ENCODE peak calls at places on chromosomes 7 and 10, in seven cellular contexts. One of them, this sample, is unnamed.

GRCh38 chr10:84194424-84195043 is at the start of gene CDHR1:
- DNase-seq in activated CD4-positive, alpha-beta T cell treated with anti-CD3 and anti-CD28 coated beads for 48 hours: peak; percentile 64
- DNase-seq in CD8-positive, alpha-beta memory T cell: peak; percentile 56
- DNase-seq in NCI-H510A treated with DMSO at 0.1 percent for 48 hours: peak; percentile 63
- DNase-seq in glomerular endothelial cell: no peak
- DNase-seq in stimulated activated CD4-positive, alpha-beta T cell treated with anti-CD3 and anti-CD28 coated beads, Interleukin-2, amount 100 ng/mL, for 48 hours: peak; percentile 31
- DNase-seq in germinal center: peak; percentile 66
- DNase-seq in this sample: no peak

GRCh38 chr7:74476546-74477095 is 22.9 kb downstream of the GTF2IRD1 start:
- DNase-seq in NCI-H510A treated with DMSO at 0.1 percent for 48 hours: no peak
- DNase-seq in CD8-positive, alpha-beta memory T cell: no peak
- DNase-seq in stimulated activated CD4-positive, alpha-beta T cell treated with anti-CD3 and anti-CD28 coated beads, Interleukin-2, amount 100 ng/mL, for 48 hours: no peak
- DNase-seq in activated CD4-positive, alpha-beta T cell treated with anti-CD3 and anti-CD28 coated beads for 48 hours: no peak
- DNase-seq in glomerular endothelial cell: no peak
- DNase-seq in germinal center: no peak
- DNase-seq in this sample: no peak

GRCh38 chr10:44437837-44438752 is 53.2 kb upstream of the CXCL12 start:
- DNase-seq in CD8-positive, alpha-beta memory T cell: no peak
- DNase-seq in NCI-H510A treated with DMSO at 0.1 percent for 48 hours: no peak
- DNase-seq in germinal center: no peak
- DNase-seq in glomerular endothelial cell: no peak
- DNase-seq in activated CD4-positive, alpha-beta T cell treated with anti-CD3 and anti-CD28 coated beads for 48 hours: no peak
- DNase-seq in stimulated activated CD4-positive, alpha-beta T cell treated with anti-CD3 and anti-CD28 coated beads, Interleukin-2, amount 100 ng/mL, for 48 hours: no peak
- DNase-seq in this sample: no peak

GRCh38 chr7:135352285-135352684 is 118.6 kb downstream of the STRA8 start:
- DNase-seq in CD8-positive, alpha-beta memory T cell: no peak
- DNase-seq in germinal center: no peak
- DNase-seq in stimulated activated CD4-positive, alpha-beta T cell treated with anti-CD3 and anti-CD28 coated beads, Interleukin-2, amount 100 ng/mL, for 48 hours: no peak
- DNase-seq in glomerular endothelial cell: no peak
- DNase-seq in activated CD4-positive, alpha-beta T cell treated with anti-CD3 and anti-CD28 coated beads for 48 hours: no peak
- DNase-seq in NCI-H510A treated with DMSO at 0.1 percent for 48 hours: no peak
- DNase-seq in this sample: no peak

GRCh38 chr7:48426966-48427555 is 255.8 kb downstream of the ABCA13 start:
- DNase-seq in CD8-positive, alpha-beta memory T cell: no peak
- DNase-seq in NCI-H510A treated with DMSO at 0.1 percent for 48 hours: no peak
- DNase-seq in activated CD4-positive, alpha-beta T cell treated with anti-CD3 and anti-CD28 coated beads for 48 hours: no peak
- DNase-seq in stimulated activated CD4-positive, alpha-beta T cell treated with anti-CD3 and anti-CD28 coated beads, Interleukin-2, amount 100 ng/mL, for 48 hours: no peak
- DNase-seq in germinal center: no peak
- DNase-seq in glomerular endothelial cell: no peak
- DNase-seq in this sample: no peak

GRCh38 chr7:158869876-158870275 is 13.5 kb downstream of the DYNC2I1 start:
- DNase-seq in CD8-positive, alpha-beta memory T cell: no peak
- DNase-seq in glomerular endothelial cell: no peak
- DNase-seq in germinal center: no peak
- DNase-seq in NCI-H510A treated with DMSO at 0.1 percent for 48 hours: no peak
- DNase-seq in stimulated activated CD4-positive, alpha-beta T cell treated with anti-CD3 and anti-CD28 coated beads, Interleukin-2, amount 100 ng/mL, for 48 hours: no peak
- DNase-seq in activated CD4-positive, alpha-beta T cell treated with anti-CD3 and anti-CD28 coated beads for 48 hours: no peak
- DNase-seq in this sample: no peak

GRCh38 chr10:63145782-63146181 is 12.7 kb downstream of the NRBF2 start:
- DNase-seq in stimulated activated CD4-positive, alpha-beta T cell treated with anti-CD3 and anti-CD28 coated beads, Interleukin-2, amount 100 ng/mL, for 48 hours: no peak
- DNase-seq in CD8-positive, alpha-beta memory T cell: no peak
- DNase-seq in activated CD4-positive, alpha-beta T cell treated with anti-CD3 and anti-CD28 coated beads for 48 hours: no peak
- DNase-seq in germinal center: no peak
- DNase-seq in glomerular endothelial cell: no peak
- DNase-seq in NCI-H510A treated with DMSO at 0.1 percent for 48 hours: no peak
- DNase-seq in this sample: no peak

GRCh38 chr10:121078672-121079102 is 227.5 kb downstream of the WDR11 start:
- DNase-seq in NCI-H510A treated with DMSO at 0.1 percent for 48 hours: no peak
- DNase-seq in stimulated activated CD4-positive, alpha-beta T cell treated with anti-CD3 and anti-CD28 coated beads, Interleukin-2, amount 100 ng/mL, for 48 hours: no peak
- DNase-seq in glomerular endothelial cell: no peak
- DNase-seq in germinal center: no peak
- DNase-seq in CD8-positive, alpha-beta memory T cell: no peak
- DNase-seq in activated CD4-positive, alpha-beta T cell treated with anti-CD3 and anti-CD28 coated beads for 48 hours: no peak
- DNase-seq in this sample: no peak

GRCh38 chr7:94296886-94297285 is 97.8 kb upstream of the COL1A2 start:
- DNase-seq in glomerular endothelial cell: no peak
- DNase-seq in germinal center: no peak
- DNase-seq in activated CD4-positive, alpha-beta T cell treated with anti-CD3 and anti-CD28 coated beads for 48 hours: no peak
- DNase-seq in NCI-H510A treated with DMSO at 0.1 percent for 48 hours: no peak
- DNase-seq in stimulated activated CD4-positive, alpha-beta T cell treated with anti-CD3 and anti-CD28 coated beads, Interleukin-2, amount 100 ng/mL, for 48 hours: no peak
- DNase-seq in CD8-positive, alpha-beta memory T cell: no peak
- DNase-seq in this sample: no peak

GRCh38 chr7:28830831-28831230 is 127.3 kb downstream of the TRIL start:
- DNase-seq in NCI-H510A treated with DMSO at 0.1 percent for 48 hours: no peak
- DNase-seq in CD8-positive, alpha-beta memory T cell: no peak
- DNase-seq in stimulated activated CD4-positive, alpha-beta T cell treated with anti-CD3 and anti-CD28 coated beads, Interleukin-2, amount 100 ng/mL, for 48 hours: no peak
- DNase-seq in glomerular endothelial cell: no peak
- DNase-seq in activated CD4-positive, alpha-beta T cell treated with anti-CD3 and anti-CD28 coated beads for 48 hours: no peak
- DNase-seq in germinal center: no peak
- DNase-seq in this sample: no peak

GRCh38 chr10:118754132-118754555 is 626 bp downstream of the CACUL1 start:
- DNase-seq in CD8-positive, alpha-beta memory T cell: no peak
- DNase-seq in NCI-H510A treated with DMSO at 0.1 percent for 48 hours: no peak
- DNase-seq in germinal center: peak; percentile 49
- DNase-seq in stimulated activated CD4-positive, alpha-beta T cell treated with anti-CD3 and anti-CD28 coated beads, Interleukin-2, amount 100 ng/mL, for 48 hours: peak; percentile 23
- DNase-seq in activated CD4-positive, alpha-beta T cell treated with anti-CD3 and anti-CD28 coated beads for 48 hours: peak; percentile 42
- DNase-seq in glomerular endothelial cell: no peak
- DNase-seq in this sample: no peak

GRCh38 chr10:8873310-8873709 is 818.8 kb downstream of the GATA3 start:
- DNase-seq in activated CD4-positive, alpha-beta T cell treated with anti-CD3 and anti-CD28 coated beads for 48 hours: no peak
- DNase-seq in NCI-H510A treated with DMSO at 0.1 percent for 48 hours: no peak
- DNase-seq in stimulated activated CD4-positive, alpha-beta T cell treated with anti-CD3 and anti-CD28 coated beads, Interleukin-2, amount 100 ng/mL, for 48 hours: no peak
- DNase-seq in germinal center: no peak
- DNase-seq in CD8-positive, alpha-beta memory T cell: no peak
- DNase-seq in glomerular endothelial cell: no peak
- DNase-seq in this sample: no peak

GRCh38 chr10:22379059-22379458 is 33.8 kb downstream of the SPAG6 start:
- DNase-seq in germinal center: no peak
- DNase-seq in NCI-H510A treated with DMSO at 0.1 percent for 48 hours: no peak
- DNase-seq in activated CD4-positive, alpha-beta T cell treated with anti-CD3 and anti-CD28 coated beads for 48 hours: peak; percentile 78
- DNase-seq in glomerular endothelial cell: no peak
- DNase-seq in CD8-positive, alpha-beta memory T cell: no peak
- DNase-seq in stimulated activated CD4-positive, alpha-beta T cell treated with anti-CD3 and anti-CD28 coated beads, Interleukin-2, amount 100 ng/mL, for 48 hours: peak; percentile 21
- DNase-seq in this sample: no peak

GRCh38 chr10:33178026-33178755 is 156.3 kb downstream of the NRP1 start:
- DNase-seq in CD8-positive, alpha-beta memory T cell: no peak
- DNase-seq in activated CD4-positive, alpha-beta T cell treated with anti-CD3 and anti-CD28 coated beads for 48 hours: no peak
- DNase-seq in stimulated activated CD4-positive, alpha-beta T cell treated with anti-CD3 and anti-CD28 coated beads, Interleukin-2, amount 100 ng/mL, for 48 hours: no peak
- DNase-seq in NCI-H510A treated with DMSO at 0.1 percent for 48 hours: no peak
- DNase-seq in germinal center: no peak
- DNase-seq in glomerular endothelial cell: no peak
- DNase-seq in this sample: no peak

GRCh38 chr7:131021902-131022301 is 287.9 kb upstream of the KLF14 start:
- DNase-seq in activated CD4-positive, alpha-beta T cell treated with anti-CD3 and anti-CD28 coated beads for 48 hours: no peak
- DNase-seq in CD8-positive, alpha-beta memory T cell: no peak
- DNase-seq in germinal center: no peak
- DNase-seq in stimulated activated CD4-positive, alpha-beta T cell treated with anti-CD3 and anti-CD28 coated beads, Interleukin-2, amount 100 ng/mL, for 48 hours: no peak
- DNase-seq in glomerular endothelial cell: no peak
- DNase-seq in NCI-H510A treated with DMSO at 0.1 percent for 48 hours: no peak
- DNase-seq in this sample: no peak

GRCh38 chr10:32207544-32207943 is 139.4 kb downstream of the EPC1 start:
- DNase-seq in glomerular endothelial cell: no peak
- DNase-seq in activated CD4-positive, alpha-beta T cell treated with anti-CD3 and anti-CD28 coated beads for 48 hours: peak; percentile 74
- DNase-seq in CD8-positive, alpha-beta memory T cell: peak; percentile 14
- DNase-seq in NCI-H510A treated with DMSO at 0.1 percent for 48 hours: peak; percentile 22
- DNase-seq in stimulated activated CD4-positive, alpha-beta T cell treated with anti-CD3 and anti-CD28 coated beads, Interleukin-2, amount 100 ng/mL, for 48 hours: peak; percentile 54
- DNase-seq in germinal center: peak; percentile 58
- DNase-seq in this sample: peak; percentile 10

GRCh38 chr7:7719235-7719634 is 828 bp upstream of the RPA3 start:
- DNase-seq in glomerular endothelial cell: peak; percentile 10
- DNase-seq in germinal center: no peak
- DNase-seq in stimulated activated CD4-positive, alpha-beta T cell treated with anti-CD3 and anti-CD28 coated beads, Interleukin-2, amount 100 ng/mL, for 48 hours: peak; percentile 23
- DNase-seq in activated CD4-positive, alpha-beta T cell treated with anti-CD3 and anti-CD28 coated beads for 48 hours: peak; percentile 56
- DNase-seq in CD8-positive, alpha-beta memory T cell: peak; percentile 9
- DNase-seq in NCI-H510A treated with DMSO at 0.1 percent for 48 hours: peak; percentile 92
- DNase-seq in this sample: peak; percentile 11

GRCh38 chr7:33788493-33788892 is 116.8 kb upstream of the BMPER start:
- DNase-seq in CD8-positive, alpha-beta memory T cell: no peak
- DNase-seq in NCI-H510A treated with DMSO at 0.1 percent for 48 hours: no peak
- DNase-seq in activated CD4-positive, alpha-beta T cell treated with anti-CD3 and anti-CD28 coated beads for 48 hours: no peak
- DNase-seq in germinal center: no peak
- DNase-seq in stimulated activated CD4-positive, alpha-beta T cell treated with anti-CD3 and anti-CD28 coated beads, Interleukin-2, amount 100 ng/mL, for 48 hours: no peak
- DNase-seq in glomerular endothelial cell: no peak
- DNase-seq in this sample: no peak

GRCh38 chr7:25642849-25643248 is 414.6 kb upstream of the NPVF start:
- DNase-seq in activated CD4-positive, alpha-beta T cell treated with anti-CD3 and anti-CD28 coated beads for 48 hours: no peak
- DNase-seq in germinal center: no peak
- DNase-seq in NCI-H510A treated with DMSO at 0.1 percent for 48 hours: no peak
- DNase-seq in glomerular endothelial cell: no peak
- DNase-seq in CD8-positive, alpha-beta memory T cell: no peak
- DNase-seq in stimulated activated CD4-positive, alpha-beta T cell treated with anti-CD3 and anti-CD28 coated beads, Interleukin-2, amount 100 ng/mL, for 48 hours: no peak
- DNase-seq in this sample: no peak

GRCh38 chr10:89602919-89603318 is 42.1 kb downstream of the PANK1 start:
- DNase-seq in glomerular endothelial cell: no peak
- DNase-seq in NCI-H510A treated with DMSO at 0.1 percent for 48 hours: no peak
- DNase-seq in CD8-positive, alpha-beta memory T cell: no peak
- DNase-seq in activated CD4-positive, alpha-beta T cell treated with anti-CD3 and anti-CD28 coated beads for 48 hours: no peak
- DNase-seq in germinal center: no peak
- DNase-seq in stimulated activated CD4-positive, alpha-beta T cell treated with anti-CD3 and anti-CD28 coated beads, Interleukin-2, amount 100 ng/mL, for 48 hours: no peak
- DNase-seq in this sample: no peak

GRCh38 chr7:47948096-47948790 is at the start of gene PKD1L1:
- DNase-seq in NCI-H510A treated with DMSO at 0.1 percent for 48 hours: no peak
- DNase-seq in glomerular endothelial cell: no peak
- DNase-seq in germinal center: no peak
- DNase-seq in CD8-positive, alpha-beta memory T cell: no peak
- DNase-seq in activated CD4-positive, alpha-beta T cell treated with anti-CD3 and anti-CD28 coated beads for 48 hours: no peak
- DNase-seq in stimulated activated CD4-positive, alpha-beta T cell treated with anti-CD3 and anti-CD28 coated beads, Interleukin-2, amount 100 ng/mL, for 48 hours: no peak
- DNase-seq in this sample: peak; percentile 67

GRCh38 chr7:63073286-63073685 is 925.4 kb upstream of the ZNF722 start:
- DNase-seq in glomerular endothelial cell: no peak
- DNase-seq in germinal center: no peak
- DNase-seq in NCI-H510A treated with DMSO at 0.1 percent for 48 hours: no peak
- DNase-seq in stimulated activated CD4-positive, alpha-beta T cell treated with anti-CD3 and anti-CD28 coated beads, Interleukin-2, amount 100 ng/mL, for 48 hours: no peak
- DNase-seq in CD8-positive, alpha-beta memory T cell: no peak
- DNase-seq in activated CD4-positive, alpha-beta T cell treated with anti-CD3 and anti-CD28 coated beads for 48 hours: no peak
- DNase-seq in this sample: no peak

GRCh38 chr10:103816431-103816830 is 38.9 kb downstream of the SH3PXD2A start:
- DNase-seq in CD8-positive, alpha-beta memory T cell: no peak
- DNase-seq in stimulated activated CD4-positive, alpha-beta T cell treated with anti-CD3 and anti-CD28 coated beads, Interleukin-2, amount 100 ng/mL, for 48 hours: no peak
- DNase-seq in activated CD4-positive, alpha-beta T cell treated with anti-CD3 and anti-CD28 coated beads for 48 hours: no peak
- DNase-seq in NCI-H510A treated with DMSO at 0.1 percent for 48 hours: peak; percentile 27
- DNase-seq in germinal center: no peak
- DNase-seq in glomerular endothelial cell: no peak
- DNase-seq in this sample: no peak

GRCh38 chr10:131819241-131820072 is 81.4 kb upstream of the PPP2R2D start:
- DNase-seq in activated CD4-positive, alpha-beta T cell treated with anti-CD3 and anti-CD28 coated beads for 48 hours: no peak
- DNase-seq in glomerular endothelial cell: no peak
- DNase-seq in stimulated activated CD4-positive, alpha-beta T cell treated with anti-CD3 and anti-CD28 coated beads, Interleukin-2, amount 100 ng/mL, for 48 hours: no peak
- DNase-seq in germinal center: no peak
- DNase-seq in CD8-positive, alpha-beta memory T cell: no peak
- DNase-seq in NCI-H510A treated with DMSO at 0.1 percent for 48 hours: no peak
- DNase-seq in this sample: no peak

GRCh38 chr7:158315326-158315725 is 272.3 kb downstream of the PTPRN2 start:
- DNase-seq in NCI-H510A treated with DMSO at 0.1 percent for 48 hours: no peak
- DNase-seq in germinal center: no peak
- DNase-seq in activated CD4-positive, alpha-beta T cell treated with anti-CD3 and anti-CD28 coated beads for 48 hours: no peak
- DNase-seq in stimulated activated CD4-positive, alpha-beta T cell treated with anti-CD3 and anti-CD28 coated beads, Interleukin-2, amount 100 ng/mL, for 48 hours: no peak
- DNase-seq in glomerular endothelial cell: no peak
- DNase-seq in CD8-positive, alpha-beta memory T cell: no peak
- DNase-seq in this sample: no peak

GRCh38 chr7:3579638-3580219 is 278.7 kb downstream of the SDK1 start:
- DNase-seq in stimulated activated CD4-positive, alpha-beta T cell treated with anti-CD3 and anti-CD28 coated beads, Interleukin-2, amount 100 ng/mL, for 48 hours: no peak
- DNase-seq in germinal center: no peak
- DNase-seq in activated CD4-positive, alpha-beta T cell treated with anti-CD3 and anti-CD28 coated beads for 48 hours: no peak
- DNase-seq in glomerular endothelial cell: no peak
- DNase-seq in NCI-H510A treated with DMSO at 0.1 percent for 48 hours: no peak
- DNase-seq in CD8-positive, alpha-beta memory T cell: no peak
- DNase-seq in this sample: no peak

GRCh38 chr7:65980478-65981250 is 1.3 kb downstream of the GUSB start:
- DNase-seq in activated CD4-positive, alpha-beta T cell treated with anti-CD3 and anti-CD28 coated beads for 48 hours: peak; percentile 63
- DNase-seq in stimulated activated CD4-positive, alpha-beta T cell treated with anti-CD3 and anti-CD28 coated beads, Interleukin-2, amount 100 ng/mL, for 48 hours: peak; percentile 38
- DNase-seq in CD8-positive, alpha-beta memory T cell: peak; percentile 58
- DNase-seq in glomerular endothelial cell: no peak
- DNase-seq in germinal center: peak; percentile 49
- DNase-seq in NCI-H510A treated with DMSO at 0.1 percent for 48 hours: no peak
- DNase-seq in this sample: no peak

GRCh38 chr7:146961617-146962016 is 845.0 kb downstream of the CNTNAP2 start:
- DNase-seq in CD8-positive, alpha-beta memory T cell: no peak
- DNase-seq in stimulated activated CD4-positive, alpha-beta T cell treated with anti-CD3 and anti-CD28 coated beads, Interleukin-2, amount 100 ng/mL, for 48 hours: no peak
- DNase-seq in glomerular endothelial cell: no peak
- DNase-seq in activated CD4-positive, alpha-beta T cell treated with anti-CD3 and anti-CD28 coated beads for 48 hours: no peak
- DNase-seq in NCI-H510A treated with DMSO at 0.1 percent for 48 hours: no peak
- DNase-seq in germinal center: no peak
- DNase-seq in this sample: no peak

GRCh38 chr7:55546826-55547225 is 25.5 kb downstream of the VOPP1 start:
- DNase-seq in activated CD4-positive, alpha-beta T cell treated with anti-CD3 and anti-CD28 coated beads for 48 hours: peak; percentile 71
- DNase-seq in stimulated activated CD4-positive, alpha-beta T cell treated with anti-CD3 and anti-CD28 coated beads, Interleukin-2, amount 100 ng/mL, for 48 hours: no peak
- DNase-seq in germinal center: no peak
- DNase-seq in NCI-H510A treated with DMSO at 0.1 percent for 48 hours: peak; percentile 19
- DNase-seq in glomerular endothelial cell: no peak
- DNase-seq in CD8-positive, alpha-beta memory T cell: no peak
- DNase-seq in this sample: peak; percentile 47

GRCh38 chr7:55179897-55180682 is 161.3 kb downstream of the EGFR start:
- DNase-seq in stimulated activated CD4-positive, alpha-beta T cell treated with anti-CD3 and anti-CD28 coated beads, Interleukin-2, amount 100 ng/mL, for 48 hours: no peak
- DNase-seq in germinal center: no peak
- DNase-seq in NCI-H510A treated with DMSO at 0.1 percent for 48 hours: no peak
- DNase-seq in CD8-positive, alpha-beta memory T cell: no peak
- DNase-seq in glomerular endothelial cell: no peak
- DNase-seq in activated CD4-positive, alpha-beta T cell treated with anti-CD3 and anti-CD28 coated beads for 48 hours: no peak
- DNase-seq in this sample: no peak

This sample was measured in pulmonary artery endothelial cell.